ENCODE peak calls at places on chromosomes 2 and 18, in five cellular contexts. I, T, K, O and P are unnamed samples.

GRCh38 chr2:157871415-157871814 is 4.7 kb downstream of the ACVR1 start:
- DNase-seq in O (no peak), T (no peak), K (no peak), I (no peak), P (no peak)

GRCh38 chr2:208062113-208062512 is 36.8 kb upstream of the PLEKHM3 start:
- DNase-seq in K (no peak), T (peak), I (peak), O (peak), P (peak)

GRCh38 chr18:75010260-75010659 is 198.7 kb downstream of the PTGR3 start:
- DNase-seq in T (no peak), O (no peak), I (no peak), K (no peak), P (no peak)

GRCh38 chr2:241161646-241162281 is 11.5 kb downstream of the PPP1R7 start:
- DNase-seq in T (no peak), I (peak), K (peak), O (no peak), P (no peak)

GRCh38 chr2:9975805-9976447 is 24.4 kb downstream of the GRHL1 start:
- DNase-seq in T (no peak), K (no peak), I (peak), O (no peak), P (peak)

GRCh38 chr2:127829845-127830246 is 18.9 kb upstream of the WDR33 start:
- DNase-seq in O (peak), K (no peak), I (no peak), T (no peak), P (no peak)

GRCh38 chr2:220556658-220557057 is 929.2 kb downstream of the SLC4A3 start:
- DNase-seq in I (peak), O (no peak), K (no peak), T (no peak), P (no peak)

GRCh38 chr18:78975699-78976098 is 3.9 kb upstream of the SALL3 start:
- DNase-seq in I (no peak), K (no peak), O (no peak), T (no peak), P (no peak)

GRCh38 chr2:109423556-109424359 is 190.0 kb downstream of the SEPTIN10 start:
- DNase-seq in O (no peak), T (no peak), K (no peak), I (no peak), P (no peak)

GRCh38 chr18:31255953-31256352 is 62.0 kb upstream of the DSG1 start:
- DNase-seq in I (no peak), K (no peak), T (no peak), O (no peak), P (no peak)

GRCh38 chr2:41970898-41971660 is 76.7 kb upstream of the PKDCC start:
- DNase-seq in K (peak), I (no peak), O (no peak), T (no peak), P (no peak)

GRCh38 chr18:45617284-45617683 is 2.0 kb downstream of the SLC14A2 start:
- DNase-seq in T (no peak), K (no peak), O (no peak), I (peak), P (peak)

GRCh38 chr2:240296611-240297552 is 138.6 kb upstream of the GPC1 start:
- DNase-seq in T (no peak), K (no peak), O (no peak), I (no peak), P (no peak)

GRCh38 chr18:56637897-56638231 is 528 bp downstream of the TXNL1 start:
- DNase-seq in K (peak), O (no peak), I (peak), T (no peak), P (peak)

GRCh38 chr2:179226203-179226960 is 38.2 kb downstream of the SESTD1 start:
- DNase-seq in T (peak), I (no peak), O (no peak), K (peak), P (no peak)